ENCODE peak calls at places on chromosome 20, in six cellular contexts. One of them, this sample, is unnamed.

GRCh38 chr20:9374068-9374467 is 140.3 kb upstream of the LAMP5 start:
- DNase-seq in A549: no peak
- DNase-seq in AG10803: no peak
- DNase-seq in GM12878: no peak
- DNase-seq in brain microvascular endothelial cell: no peak
- DNase-seq in astrocyte: peak
- DNase-seq in this sample: no peak

GRCh38 chr20:37531856-37532255 is 4.2 kb upstream of the BLCAP start:
- DNase-seq in GM12878: no peak
- DNase-seq in A549: no peak
- DNase-seq in brain microvascular endothelial cell: no peak
- DNase-seq in AG10803: no peak
- DNase-seq in astrocyte: no peak
- DNase-seq in this sample: no peak

GRCh38 chr20:5222919-5223634 is 93.7 kb downstream of the PROKR2 start:
- DNase-seq in astrocyte: peak
- DNase-seq in AG10803: peak
- DNase-seq in brain microvascular endothelial cell: peak
- DNase-seq in A549: peak
- DNase-seq in GM12878: peak
- DNase-seq in this sample: peak

GRCh38 chr20:17938889-17939619 is 29.5 kb downstream of the SNX5 start:
- DNase-seq in astrocyte: no peak
- DNase-seq in GM12878: no peak
- DNase-seq in A549: peak
- DNase-seq in AG10803: peak
- DNase-seq in brain microvascular endothelial cell: peak
- DNase-seq in this sample: peak

GRCh38 chr20:34516874-34517542 is 786 bp downstream of the DYNLRB1 start:
- DNase-seq in astrocyte: no peak
- DNase-seq in AG10803: peak
- DNase-seq in GM12878: no peak
- DNase-seq in brain microvascular endothelial cell: no peak
- DNase-seq in A549: no peak
- DNase-seq in this sample: peak

GRCh38 chr20:4555188-4555893 is 166.4 kb upstream of the PRND start:
- DNase-seq in GM12878: no peak
- DNase-seq in AG10803: peak
- DNase-seq in brain microvascular endothelial cell: peak
- DNase-seq in astrocyte: peak
- DNase-seq in A549: peak
- DNase-seq in this sample: no peak

GRCh38 chr20:54680872-54681297 is 205.5 kb downstream of the DOK5 start:
- DNase-seq in AG10803: peak
- DNase-seq in GM12878: no peak
- DNase-seq in brain microvascular endothelial cell: peak
- DNase-seq in astrocyte: peak
- DNase-seq in A549: peak
- DNase-seq in this sample: peak

GRCh38 chr20:22584922-22585785 is 782 bp upstream of the FOXA2 start:
- DNase-seq in astrocyte: no peak
- DNase-seq in AG10803: no peak
- DNase-seq in GM12878: no peak
- DNase-seq in brain microvascular endothelial cell: no peak
- DNase-seq in A549: peak
- DNase-seq in this sample: no peak

GRCh38 chr20:17693534-17694001 is 6.2 kb upstream of the BANF2 start:
- DNase-seq in brain microvascular endothelial cell: no peak
- DNase-seq in astrocyte: peak
- DNase-seq in GM12878: no peak
- DNase-seq in AG10803: no peak
- DNase-seq in A549: no peak
- DNase-seq in this sample: no peak

GRCh38 chr20:56685879-56686278 is 56.8 kb downstream of the TFAP2C start:
- DNase-seq in brain microvascular endothelial cell: no peak
- DNase-seq in A549: no peak
- DNase-seq in AG10803: no peak
- DNase-seq in GM12878: no peak
- DNase-seq in astrocyte: no peak
- DNase-seq in this sample: no peak

GRCh38 chr20:16107172-16107870 is 465.9 kb downstream of the KIF16B start:
- DNase-seq in AG10803: no peak
- DNase-seq in brain microvascular endothelial cell: no peak
- DNase-seq in GM12878: no peak
- DNase-seq in astrocyte: no peak
- DNase-seq in A549: no peak
- DNase-seq in this sample: no peak

DNA sequence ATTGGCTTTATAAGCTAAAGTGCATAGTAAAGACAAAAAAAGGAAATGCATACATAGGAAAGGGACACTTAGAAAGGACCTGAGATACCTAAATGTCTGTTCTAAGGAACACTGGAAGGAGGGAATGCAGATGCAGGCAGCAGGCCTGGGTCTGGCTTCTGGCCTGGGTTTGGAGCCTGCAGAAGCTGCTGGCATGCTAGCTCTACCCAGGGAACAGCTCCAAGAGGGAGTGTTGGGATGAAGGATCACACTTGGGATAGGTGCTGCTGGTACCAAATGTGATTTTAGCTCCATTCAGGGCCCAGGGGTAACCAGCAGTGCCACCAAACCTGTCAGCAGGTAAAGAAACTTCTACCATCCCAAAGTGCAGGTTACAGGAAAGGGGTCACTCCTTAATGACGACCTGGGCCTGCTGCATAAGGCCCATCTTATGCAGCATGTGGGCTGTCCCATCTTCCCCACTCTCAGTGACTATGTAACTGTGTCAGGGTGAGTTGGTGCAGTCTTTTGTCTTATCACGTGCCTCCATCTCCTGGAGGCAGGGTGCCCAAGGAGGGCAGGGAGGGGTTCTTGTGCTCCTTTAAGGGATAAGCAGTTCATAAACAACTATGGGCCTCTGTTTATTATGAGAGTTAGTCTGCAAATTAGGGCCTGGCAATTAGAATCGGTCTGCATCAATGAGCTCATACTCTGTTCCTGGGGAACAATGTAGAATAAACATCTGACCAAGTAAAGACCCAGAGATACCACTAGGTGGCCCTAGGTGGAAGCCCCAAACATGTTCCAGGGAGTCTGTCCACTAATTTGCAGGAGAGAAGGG is 26.9 kb downstream of the DDX27 start:
- DNase-seq in GM12878: no peak
- DNase-seq in brain microvascular endothelial cell: peak
- DNase-seq in A549: peak
- DNase-seq in astrocyte: peak
- DNase-seq in AG10803: peak
- DNase-seq in this sample: peak
- TF ChIP-seq CTCF in GM12878: peak
- TF ChIP-seq CTCF in brain microvascular endothelial cell: peak
- TF ChIP-seq CTCF in A549: peak
- TF ChIP-seq CTCF in astrocyte: peak
- TF ChIP-seq CTCF in AG10803: peak
- TF ChIP-seq CTCF in this sample: peak

GRCh38 chr20:31711416-31712111 is 11.1 kb downstream of the BCL2L1 start:
- DNase-seq in GM12878: no peak
- DNase-seq in brain microvascular endothelial cell: no peak
- DNase-seq in astrocyte: no peak
- DNase-seq in A549: no peak
- DNase-seq in AG10803: no peak
- DNase-seq in this sample: no peak

GRCh38 chr20:31710423-31711250 is 12.0 kb downstream of the BCL2L1 start:
- DNase-seq in GM12878: no peak
- DNase-seq in astrocyte: no peak
- DNase-seq in AG10803: no peak
- DNase-seq in A549: no peak
- DNase-seq in brain microvascular endothelial cell: no peak
- DNase-seq in this sample: no peak

GRCh38 chr20:31712112-31712553 is 10.5 kb downstream of the BCL2L1 start:
- DNase-seq in astrocyte: no peak
- DNase-seq in A549: no peak
- DNase-seq in GM12878: no peak
- DNase-seq in AG10803: no peak
- DNase-seq in brain microvascular endothelial cell: no peak
- DNase-seq in this sample: no peak

GRCh38 chr20:31713312-31714049 is 9.2 kb downstream of the BCL2L1 start:
- DNase-seq in AG10803: peak
- DNase-seq in A549: peak
- DNase-seq in brain microvascular endothelial cell: peak
- DNase-seq in astrocyte: peak
- DNase-seq in GM12878: no peak
- DNase-seq in this sample: no peak

DNA sequence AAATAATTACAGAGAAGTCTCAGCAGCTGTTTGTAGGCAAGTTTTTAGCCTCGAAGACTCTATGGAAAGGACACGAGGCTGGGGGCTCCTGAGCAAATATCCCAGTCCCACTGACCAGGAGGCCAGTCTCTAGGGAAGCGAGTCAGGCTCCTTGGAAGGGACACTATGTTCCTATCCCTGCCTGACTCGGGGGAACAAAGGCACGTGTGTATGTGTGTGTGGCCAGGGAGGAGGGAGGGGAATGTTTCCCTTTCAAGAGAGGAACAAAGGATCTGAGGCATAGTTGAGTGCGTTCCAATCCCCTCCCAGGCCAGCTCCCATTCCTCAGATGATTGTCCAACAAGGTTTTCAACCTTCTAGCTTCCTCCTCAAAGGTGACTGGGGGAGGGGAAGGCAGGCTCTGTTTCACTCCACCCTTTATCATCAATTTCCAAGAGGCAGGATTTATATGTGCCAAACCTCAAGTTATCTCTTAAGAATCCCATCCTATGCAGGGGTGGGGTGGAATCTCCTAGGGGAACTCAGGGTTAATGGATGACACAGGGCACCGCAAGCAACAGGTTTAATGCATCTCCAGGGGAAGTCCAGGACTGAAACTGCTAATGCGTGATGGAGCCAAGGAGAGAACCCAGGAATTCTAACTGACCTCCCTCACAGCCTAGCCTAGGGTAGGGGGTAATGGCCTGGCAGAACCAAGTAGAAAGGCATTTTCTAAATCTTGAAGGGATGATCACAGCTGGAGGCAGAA is 9.9 kb downstream of the BCL2L1 start:
- DNase-seq in brain microvascular endothelial cell: peak
- DNase-seq in AG10803: peak
- DNase-seq in astrocyte: peak
- DNase-seq in A549: peak
- DNase-seq in GM12878: no peak
- DNase-seq in this sample: no peak
- H3K4me3 ChIP-seq in brain microvascular endothelial cell: peak
- H3K4me3 ChIP-seq in AG10803: peak
- H3K4me3 ChIP-seq in astrocyte: peak
- H3K4me3 ChIP-seq in A549: peak
- H3K4me3 ChIP-seq in GM12878: no peak
- H3K4me3 ChIP-seq in this sample: no peak

GRCh38 chr20:3407426-3408250 is at the start of gene DNAAF9:
- DNase-seq in brain microvascular endothelial cell: peak
- DNase-seq in astrocyte: peak
- DNase-seq in A549: peak
- DNase-seq in GM12878: no peak
- DNase-seq in AG10803: peak
- DNase-seq in this sample: peak
- TF ChIP-seq CTCF in brain microvascular endothelial cell: peak
- TF ChIP-seq CTCF in astrocyte: no peak
- TF ChIP-seq CTCF in A549: peak
- TF ChIP-seq CTCF in GM12878: peak
- TF ChIP-seq CTCF in AG10803: no peak
- TF ChIP-seq CTCF in this sample: peak

GRCh38 chr20:49893242-49894072 is 21.9 kb downstream of the SPATA2 start:
- DNase-seq in GM12878: no peak
- DNase-seq in astrocyte: no peak
- DNase-seq in AG10803: peak
- DNase-seq in A549: no peak
- DNase-seq in brain microvascular endothelial cell: no peak
- DNase-seq in this sample: peak
- H3K4me3 ChIP-seq in GM12878: peak
- H3K4me3 ChIP-seq in astrocyte: no peak
- H3K4me3 ChIP-seq in AG10803: peak
- H3K4me3 ChIP-seq in A549: no peak
- H3K4me3 ChIP-seq in brain microvascular endothelial cell: no peak
- H3K4me3 ChIP-seq in this sample: peak

GRCh38 chr20:62133864-62134263 is 9.3 kb downstream of the PSMA7 start:
- DNase-seq in GM12878: no peak
- DNase-seq in brain microvascular endothelial cell: no peak
- DNase-seq in astrocyte: no peak
- DNase-seq in A549: no peak
- DNase-seq in AG10803: no peak
- DNase-seq in this sample: peak
- TF ChIP-seq CTCF in GM12878: no peak
- TF ChIP-seq CTCF in brain microvascular endothelial cell: peak
- TF ChIP-seq CTCF in astrocyte: no peak
- TF ChIP-seq CTCF in A549: no peak
- TF ChIP-seq CTCF in AG10803: peak
- TF ChIP-seq CTCF in this sample: no peak

DNA sequence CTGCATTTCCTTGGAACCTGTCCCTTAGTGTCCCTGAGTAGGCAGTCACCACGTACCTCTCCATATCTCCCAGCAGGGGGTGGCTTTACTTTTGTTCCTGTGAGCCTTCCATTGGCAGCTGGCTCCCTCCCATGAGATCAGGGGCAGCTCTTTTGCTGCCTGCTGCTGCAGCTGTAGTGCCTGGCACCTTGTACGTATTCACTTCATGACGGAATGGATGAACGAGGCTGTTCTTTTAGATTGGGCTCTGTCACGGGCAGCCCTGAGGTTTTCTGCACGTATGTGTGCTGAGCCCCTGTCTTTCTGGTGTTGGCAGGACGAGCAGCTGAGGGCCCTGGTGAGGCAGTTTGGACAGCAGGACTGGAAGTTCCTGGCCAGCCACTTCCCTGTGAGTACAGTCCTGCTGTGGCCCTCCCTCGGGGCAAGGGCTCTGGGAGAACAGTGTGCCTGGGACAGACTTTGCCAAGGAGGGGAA is 14.6 kb downstream of the MYBL2 start:
- DNase-seq in astrocyte: no peak
- DNase-seq in A549: no peak
- DNase-seq in AG10803: peak
- DNase-seq in GM12878: peak
- DNase-seq in brain microvascular endothelial cell: no peak
- DNase-seq in this sample: peak
- H3K4me3 ChIP-seq in astrocyte: no peak
- H3K4me3 ChIP-seq in A549: no peak
- H3K4me3 ChIP-seq in AG10803: no peak
- H3K4me3 ChIP-seq in GM12878: peak
- H3K4me3 ChIP-seq in brain microvascular endothelial cell: no peak
- H3K4me3 ChIP-seq in this sample: peak

This sample was measured in GM12865.